ENCODE peak calls at places on chromosomes 3 and 15, in ten cellular contexts. Y, V, S, B, I, P, A, Z, W and D are unnamed samples.
A peak's percentile ranks its signal among the peaks of the same experiment; 100 is the strongest.

GRCh38 chr3:184815046-184815930 is 3.3 kb downstream of the VPS8 start:
- DNase-seq in Z (no peak), Y (peak; percentile 71), V (no peak), B (peak; percentile 71), I (peak; percentile 91), W (no peak), S (peak; percentile 95), A (no peak), P (no peak), D (no peak)

GRCh38 chr3:98962189-98962930 is 60.9 kb upstream of the DCBLD2 start:
- DNase-seq in B (peak; percentile 94), W (no peak), A (no peak), P (no peak), V (peak; percentile 48), S (peak; percentile 84), Y (peak; percentile 95), Z (no peak), I (peak; percentile 84), D (no peak)

GRCh38 chr15:93028632-93029612 is 60.1 kb downstream of the RGMA start:
- DNase-seq in Z (no peak), W (no peak), B (no peak), V (no peak), I (peak; percentile 98), P (peak; percentile 79), A (no peak), S (peak; percentile 75), Y (peak; percentile 94), D (no peak)

GRCh38 chr3:146280859-146281258 is 30.0 kb upstream of the PLSCR4 start:
- DNase-seq in P (no peak), S (no peak), I (peak; percentile 43), Z (no peak), V (no peak), W (peak; percentile 9), B (no peak), Y (no peak), A (no peak), D (no peak)

GRCh38 chr3:103511891-103512290 is 1077.1 kb downstream of the ZPLD1 start:
- DNase-seq in B (no peak), Z (no peak), W (no peak), V (no peak), S (no peak), Y (no peak), A (no peak), I (no peak), P (no peak), D (no peak)

GRCh38 chr3:141452045-141452444 is 34.8 kb upstream of the RASA2 start:
- DNase-seq in A (no peak), Y (peak; percentile 59), Z (peak; percentile 19), S (peak; percentile 73), W (peak; percentile 52), B (peak; percentile 49), I (peak; percentile 81), V (peak; percentile 56), P (no peak), D (no peak)

GRCh38 chr3:57757642-57758297 is 1.7 kb downstream of the SLMAP start:
- DNase-seq in B (no peak), V (no peak), I (peak; percentile 26), Z (no peak), S (peak; percentile 52), Y (peak; percentile 40), P (peak; percentile 20), W (no peak), A (no peak), D (no peak)

GRCh38 chr3:38730281-38730680 is 80.8 kb upstream of the SCN5A start:
- DNase-seq in I (peak; percentile 73), P (no peak), Y (peak; percentile 78), B (no peak), V (no peak), W (peak; percentile 10), Z (no peak), A (no peak), S (peak; percentile 42), D (no peak)

GRCh38 chr3:12296511-12296910 is 7.6 kb downstream of the PPARG start:
- DNase-seq in B (no peak), Y (no peak), P (no peak), W (no peak), Z (no peak), V (no peak), S (no peak), A (no peak), I (no peak), D (no peak)

GRCh38 chr15:40881351-40881750 is 7.3 kb upstream of the RHOV start:
- DNase-seq in S (no peak), I (no peak), P (no peak), A (no peak), Z (no peak), Y (no peak), B (no peak), W (no peak), V (no peak), D (no peak)

GRCh38 chr3:58332575-58333179 is at the start of gene PXK:
- DNase-seq in Y (no peak), I (peak; percentile 74), B (peak; percentile 81), P (peak; percentile 62), V (peak; percentile 81), W (no peak), A (peak; percentile 54), Z (peak; percentile 67), S (peak; percentile 77), D (no peak)

GRCh38 chr3:122298239-122298638 is 26.8 kb upstream of the CSTA start:
- DNase-seq in P (no peak), V (no peak), Z (no peak), W (no peak), B (no peak), I (no peak), Y (no peak), S (no peak), A (no peak), D (no peak)

GRCh38 chr3:113287111-113287817 is 75.9 kb downstream of the BOC start:
- DNase-seq in V (no peak), P (no peak), B (peak; percentile 85), S (peak; percentile 88), Y (peak; percentile 81), Z (no peak), I (peak; percentile 83), W (peak; percentile 49), A (no peak), D (peak; percentile 4)

GRCh38 chr3:169232863-169233262 is 430.6 kb downstream of the MECOM start:
- DNase-seq in W (no peak), V (no peak), I (peak; percentile 41), S (peak; percentile 23), B (peak; percentile 53), P (no peak), A (no peak), Y (peak; percentile 65), Z (no peak), D (no peak)

GRCh38 chr15:73792429-73792828 is 39.3 kb upstream of the INSYN1 start:
- DNase-seq in W (no peak), S (no peak), P (no peak), Z (no peak), Y (no peak), B (no peak), A (no peak), I (no peak), V (no peak), D (no peak)

GRCh38 chr15:74587924-74588323 is 27.7 kb upstream of the CLK3 start:
- DNase-seq in W (no peak), P (no peak), Y (no peak), B (no peak), A (no peak), Z (no peak), V (no peak), I (no peak), S (no peak), D (no peak)

GRCh38 chr15:71440479-71441071 is 325.3 kb downstream of the THSD4 start:
- DNase-seq in A (peak; percentile 39), Z (no peak), I (peak; percentile 89), S (peak; percentile 69), W (no peak), P (no peak), Y (peak; percentile 75), V (no peak), B (peak; percentile 35), D (no peak)

GRCh38 chr15:62938825-62939224 is 103.7 kb upstream of the TPM1 start:
- DNase-seq in A (no peak), V (no peak), S (no peak), W (no peak), Y (no peak), B (no peak), P (no peak), Z (no peak), I (no peak), D (no peak)

GRCh38 chr15:39207532-39208115 is 373.3 kb upstream of the THBS1 start:
- DNase-seq in B (no peak), V (no peak), A (no peak), P (no peak), Y (no peak), W (no peak), S (no peak), I (no peak), Z (no peak), D (no peak)

GRCh38 chr15:42070276-42070965 is 23.9 kb downstream of the PLA2G4D start:
- DNase-seq in B (no peak), V (no peak), Y (no peak), I (no peak), A (no peak), P (no peak), W (no peak), Z (no peak), S (no peak), D (no peak)

GRCh38 chr3:37715358-37715757 is 146.3 kb upstream of the CTDSPL start:
- DNase-seq in A (no peak), Y (no peak), S (no peak), Z (no peak), B (no peak), I (no peak), W (no peak), P (no peak), V (no peak), D (no peak)

GRCh38 chr3:191314109-191314728 is 15.0 kb upstream of the CCDC50 start:
- DNase-seq in B (no peak), Z (no peak), A (no peak), S (no peak), Y (no peak), W (no peak), P (no peak), I (no peak), V (no peak), D (no peak)

GRCh38 chr15:68204776-68205557 is at the start of gene CALML4:
- DNase-seq in Y (no peak), A (no peak), I (peak; percentile 55), V (peak; percentile 82), Z (no peak), S (no peak), W (no peak), P (peak; percentile 64), B (peak; percentile 45), D (no peak)

GRCh38 chr15:61070111-61070901 is 158.8 kb downstream of the RORA start:
- DNase-seq in B (peak; percentile 13), W (no peak), P (no peak), Z (no peak), V (no peak), Y (peak; percentile 1), S (no peak), I (no peak), A (no peak), D (no peak)

GRCh38 chr3:9422712-9423424 is 25.5 kb downstream of the SETD5 start:
- DNase-seq in W (peak; percentile 90), P (peak; percentile 93), I (peak; percentile 98), A (peak; percentile 92), B (peak; percentile 89), Y (peak; percentile 99), S (peak; percentile 96), Z (no peak), V (peak; percentile 79), D (peak; percentile 93)

GRCh38 chr3:51945031-51945840 is 3.1 kb downstream of the PARP3 start:
- DNase-seq in Y (no peak), W (no peak), Z (no peak), B (no peak), A (no peak), P (no peak), I (no peak), V (no peak), S (no peak), D (no peak)

GRCh38 chr3:150210461-150211110 is 197.5 kb upstream of the TSC22D2 start:
- DNase-seq in I (no peak), B (no peak), Z (no peak), P (no peak), W (no peak), A (peak; percentile 25), V (no peak), Y (no peak), S (no peak), D (no peak)

GRCh38 chr3:183662099-183662498 is 26.7 kb downstream of the KLHL24 start:
- DNase-seq in B (no peak), V (no peak), S (no peak), P (no peak), W (no peak), Z (no peak), A (no peak), I (no peak), Y (no peak), D (no peak)